ENCODE peak calls at places on chromosomes 11 and 22, in seven cellular contexts. C, N, K, Q, Y, O and R are unnamed samples.

GRCh38 chr22:45462034-45462655 is 40.5 kb upstream of the FBLN1 start:
- DNase-seq in K (no peak), Q (no peak), C (no peak), Y (no peak), N (no peak), O (no peak), R (no peak)

GRCh38 chr22:27110985-27111451 is 453.6 kb downstream of the MIAT start:
- DNase-seq in N (no peak), K (no peak), O (no peak), Q (peak), C (no peak), Y (no peak), R (no peak)

GRCh38 chr11:33329705-33330329 is 72.6 kb downstream of the HIPK3 start:
- DNase-seq in O (no peak), C (no peak), Y (peak), Q (peak), N (no peak), K (peak), R (peak)

GRCh38 chr11:32358729-32359128 is 76.6 kb downstream of the WT1 start:
- DNase-seq in C (no peak), O (no peak), K (no peak), Q (no peak), N (peak), Y (no peak), R (no peak)

GRCh38 chr11:78798567-78799170 is 224.0 kb upstream of the NARS2 start:
- DNase-seq in K (no peak), O (peak), Q (peak), N (peak), Y (no peak), C (no peak), R (no peak)

GRCh38 chr22:49966716-49967332 is 6.3 kb downstream of the PIM3 start:
- DNase-seq in Y (no peak), K (peak), O (peak), N (peak), Q (no peak), C (peak), R (no peak)

GRCh38 chr11:82523141-82523540 is 210.5 kb downstream of the FAM181B start:
- DNase-seq in N (peak), Y (no peak), C (no peak), O (no peak), K (no peak), Q (no peak), R (no peak)

GRCh38 chr11:77842451-77843121 is 21.6 kb downstream of the AAMDC start:
- DNase-seq in Y (no peak), K (no peak), N (no peak), O (no peak), C (no peak), Q (peak), R (no peak)

GRCh38 chr22:39016592-39016991 is 2.5 kb downstream of the APOBEC3C start:
- DNase-seq in C (no peak), K (no peak), Q (no peak), N (no peak), O (no peak), Y (no peak), R (no peak)

GRCh38 chr22:39017596-39018365 is 3.1 kb upstream of the APOBEC3D start:
- DNase-seq in Q (no peak), Y (no peak), K (no peak), O (no peak), C (no peak), N (no peak), R (no peak)

GRCh38 chr22:39012525-39013516 is 1.2 kb upstream of the APOBEC3C start:
- DNase-seq in Y (no peak), Q (no peak), N (peak), C (no peak), O (no peak), K (no peak), R (no peak)

GRCh38 chr22:39010946-39011625 is 3.0 kb upstream of the APOBEC3C start:
- DNase-seq in C (no peak), K (no peak), O (no peak), Q (no peak), Y (no peak), N (no peak), R (no peak)

GRCh38 chr22:39013923-39014722 is at the start of gene APOBEC3C:
- DNase-seq in C (peak), Y (peak), O (peak), Q (peak), N (peak), K (peak), R (peak)
- TF ChIP-seq CTCF in C (no peak), Y (no peak), O (peak), Q (peak), N (no peak), K (no peak), R (peak)

DNA sequence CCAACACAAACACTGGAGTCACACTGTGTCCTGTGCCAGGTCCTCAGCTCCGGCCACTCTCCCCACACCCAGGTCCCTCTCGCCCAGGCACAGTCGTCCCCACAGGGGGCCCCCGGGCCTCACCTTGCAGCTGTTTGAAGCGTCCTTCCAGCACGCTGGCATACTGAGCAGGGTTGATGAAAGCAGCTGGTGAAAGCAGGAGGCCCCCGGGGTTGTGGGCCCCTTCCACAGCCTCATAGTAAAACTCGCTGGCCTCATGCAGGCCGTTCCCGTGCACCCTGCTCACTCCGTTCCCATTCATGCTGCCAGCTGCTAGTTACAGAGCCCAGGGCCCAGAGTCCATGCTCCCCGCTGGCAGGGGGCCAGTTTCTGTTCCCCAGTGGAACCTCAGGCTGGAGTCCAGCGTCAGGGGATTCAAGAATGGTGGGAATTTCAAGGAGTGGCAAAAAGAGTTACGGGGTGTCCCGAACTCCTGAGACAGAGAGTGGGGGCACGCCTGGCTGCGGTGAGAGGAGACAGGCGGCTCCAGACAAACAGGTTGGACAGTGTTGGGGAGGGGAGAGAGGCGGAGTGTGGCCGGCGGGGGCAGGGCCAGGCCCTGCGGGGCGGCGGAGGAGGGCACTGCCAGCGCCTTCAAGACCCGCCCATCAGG is 10.6 kb downstream of the SPTBN2 start:
- DNase-seq in N (no peak), C (no peak), Q (no peak), O (no peak), Y (no peak), K (no peak), R (no peak)
- TF ChIP-seq CTCF in N (no peak), C (no peak), Q (no peak), O (no peak), Y (no peak), K (no peak), R (no peak)

GRCh38 chr11:104899226-104899625 is 966 bp upstream of the CASP12 start:
- DNase-seq in N (no peak), C (no peak), O (no peak), K (no peak), Y (no peak), Q (no peak), R (no peak)

GRCh38 chr11:104898685-104899013 is 389 bp upstream of the CASP12 start:
- DNase-seq in Q (no peak), N (no peak), K (no peak), O (no peak), C (no peak), Y (no peak), R (no peak)

GRCh38 chr11:104893876-104894275 is 4.4 kb downstream of the CASP12 start:
- DNase-seq in K (no peak), O (no peak), Y (no peak), C (no peak), Q (no peak), N (no peak), R (no peak)

GRCh38 chr11:104895619-104896018 is 2.6 kb downstream of the CASP12 start:
- DNase-seq in C (no peak), N (no peak), O (no peak), Q (no peak), Y (no peak), K (no peak), R (no peak)

DNA sequence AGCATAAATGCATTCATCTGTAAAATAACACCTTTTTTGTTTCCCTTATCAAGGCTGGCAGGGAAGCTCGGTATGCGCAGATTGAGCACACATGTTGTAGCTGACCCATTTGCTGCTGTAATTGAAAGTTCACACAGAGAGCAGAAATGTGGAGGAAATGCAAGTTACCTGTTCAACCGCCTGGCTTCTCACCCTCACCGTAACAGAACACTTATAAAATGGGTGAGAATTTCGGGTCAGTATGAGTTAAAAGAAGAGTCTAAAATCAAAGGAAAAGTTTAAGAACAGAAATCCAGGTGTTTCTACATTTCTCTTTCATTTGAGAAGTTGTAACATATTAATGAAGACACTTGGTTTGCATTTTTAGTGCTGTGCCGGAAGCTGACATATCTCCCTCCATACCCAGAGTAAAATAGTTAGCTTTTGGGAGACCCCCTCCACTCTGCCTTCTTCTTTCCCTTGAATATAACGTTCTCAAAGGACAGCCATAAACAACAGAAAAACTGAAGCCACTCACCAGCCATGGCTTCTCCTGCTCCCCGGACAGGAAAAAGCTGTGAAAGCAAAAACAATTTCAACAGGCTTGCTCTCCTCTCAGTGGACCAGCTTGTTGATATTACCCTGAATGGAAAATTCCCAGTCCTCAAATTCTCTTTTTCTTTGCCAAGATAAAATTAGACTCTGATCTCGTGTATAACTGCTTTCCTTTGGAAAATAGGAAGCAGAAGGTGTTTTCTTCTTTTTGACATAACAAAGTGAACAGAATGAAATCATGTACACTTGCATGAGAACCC is at the start of gene CASP12:
- DNase-seq in K (no peak), N (no peak), Y (no peak), Q (peak), C (no peak), O (no peak), R (no peak)
- TF ChIP-seq CTCF in K (no peak), N (no peak), Y (no peak), Q (no peak), C (no peak), O (no peak), R (no peak)

DNA sequence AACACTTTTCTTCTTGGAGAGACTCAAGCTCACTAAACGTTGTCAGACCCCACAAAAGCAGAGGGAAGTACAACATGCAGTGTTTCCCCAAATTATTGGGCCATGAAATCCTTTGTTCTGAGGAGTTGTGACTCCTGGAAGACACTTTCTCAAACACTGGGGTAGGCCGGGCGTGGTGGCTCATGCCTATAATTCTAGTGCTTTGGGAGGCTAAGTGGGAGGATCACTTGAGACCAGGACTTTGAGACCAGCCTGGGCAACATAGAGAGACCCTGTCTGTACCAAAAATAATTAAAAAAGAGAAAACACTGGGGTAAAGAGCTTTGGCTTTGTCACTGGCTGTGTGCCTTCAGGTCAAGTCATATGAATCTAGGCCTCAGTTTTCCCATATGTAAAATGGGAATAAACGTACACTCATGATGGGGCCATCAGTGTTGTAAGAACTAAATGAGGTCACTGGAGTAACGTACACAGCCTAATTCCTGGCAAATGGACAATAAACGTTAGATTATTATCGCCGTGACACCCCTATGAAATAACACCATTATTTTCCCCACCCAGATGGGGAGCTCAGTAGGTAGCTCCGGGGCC is 92.0 kb downstream of the RRM1 start:
- DNase-seq in K (no peak), Y (no peak), C (no peak), O (no peak), Q (no peak), N (no peak), R (no peak)
- TF ChIP-seq CTCF in K (no peak), Y (no peak), C (no peak), O (no peak), Q (no peak), N (no peak), R (no peak)